ENCODE peak calls at places on chromosomes 16 and 17, in ten cellular contexts. One of them, this sample, is unnamed.

GRCh38 chr17:21756856-21757619 is 64.7 kb downstream of the KCNJ18 start:
- DNase-seq in IMR-90: no peak
- DNase-seq in BE2C: no peak
- DNase-seq in HFF-Myc: no peak
- DNase-seq in fibroblast of mammary gland: no peak
- DNase-seq in GM12865: no peak
- DNase-seq in prostate gland: no peak
- DNase-seq in PC-9: no peak
- DNase-seq in dorsolateral prefrontal cortex: no peak
- DNase-seq in upper lobe of right lung: no peak
- DNase-seq in this sample: no peak

GRCh38 chr17:1153795-1154546 is 25.8 kb downstream of the ABR start:
- DNase-seq in dorsolateral prefrontal cortex: peak
- DNase-seq in upper lobe of right lung: peak
- DNase-seq in fibroblast of mammary gland: peak
- DNase-seq in BE2C: peak
- DNase-seq in PC-9: peak
- DNase-seq in IMR-90: peak
- DNase-seq in HFF-Myc: no peak
- DNase-seq in prostate gland: no peak
- DNase-seq in GM12865: no peak
- DNase-seq in this sample: peak

GRCh38 chr17:45783593-45784292 is 377 bp upstream of the CRHR1 start:
- DNase-seq in IMR-90: no peak
- DNase-seq in BE2C: peak
- DNase-seq in upper lobe of right lung: no peak
- DNase-seq in fibroblast of mammary gland: no peak
- DNase-seq in prostate gland: peak
- DNase-seq in HFF-Myc: no peak
- DNase-seq in PC-9: no peak
- DNase-seq in dorsolateral prefrontal cortex: peak
- DNase-seq in GM12865: no peak
- DNase-seq in this sample: peak

GRCh38 chr17:8021565-8022357 is 17.1 kb upstream of the ALOX15B start:
- DNase-seq in PC-9: no peak
- DNase-seq in HFF-Myc: no peak
- DNase-seq in upper lobe of right lung: peak
- DNase-seq in BE2C: no peak
- DNase-seq in IMR-90: no peak
- DNase-seq in GM12865: no peak
- DNase-seq in prostate gland: no peak
- DNase-seq in dorsolateral prefrontal cortex: no peak
- DNase-seq in fibroblast of mammary gland: no peak
- DNase-seq in this sample: no peak

GRCh38 chr16:24309222-24309905 is 53.2 kb downstream of the CACNG3 start:
- DNase-seq in GM12865: no peak
- DNase-seq in prostate gland: no peak
- DNase-seq in IMR-90: peak
- DNase-seq in upper lobe of right lung: no peak
- DNase-seq in HFF-Myc: no peak
- DNase-seq in fibroblast of mammary gland: peak
- DNase-seq in dorsolateral prefrontal cortex: no peak
- DNase-seq in BE2C: peak
- DNase-seq in PC-9: peak
- DNase-seq in this sample: no peak

GRCh38 chr16:1474796-1475551 is at the start of gene CLCN7:
- DNase-seq in upper lobe of right lung: peak
- DNase-seq in prostate gland: peak
- DNase-seq in BE2C: peak
- DNase-seq in dorsolateral prefrontal cortex: peak
- DNase-seq in fibroblast of mammary gland: peak
- DNase-seq in GM12865: peak
- DNase-seq in PC-9: peak
- DNase-seq in HFF-Myc: no peak
- DNase-seq in IMR-90: peak
- DNase-seq in this sample: peak

GRCh38 chr17:69175262-69175811 is 33.6 kb upstream of the ABCA6 start:
- DNase-seq in upper lobe of right lung: no peak
- DNase-seq in fibroblast of mammary gland: no peak
- DNase-seq in IMR-90: no peak
- DNase-seq in GM12865: no peak
- DNase-seq in prostate gland: no peak
- DNase-seq in PC-9: no peak
- DNase-seq in HFF-Myc: no peak
- DNase-seq in dorsolateral prefrontal cortex: no peak
- DNase-seq in BE2C: no peak
- DNase-seq in this sample: no peak

GRCh38 chr17:56230660-56231059 is 77.4 kb downstream of the ANKFN1 start:
- DNase-seq in IMR-90: no peak
- DNase-seq in GM12865: no peak
- DNase-seq in upper lobe of right lung: no peak
- DNase-seq in HFF-Myc: no peak
- DNase-seq in prostate gland: no peak
- DNase-seq in fibroblast of mammary gland: peak
- DNase-seq in BE2C: no peak
- DNase-seq in PC-9: no peak
- DNase-seq in dorsolateral prefrontal cortex: no peak
- DNase-seq in this sample: no peak

GRCh38 chr17:6100891-6101290 is 30.7 kb downstream of the WSCD1 start:
- DNase-seq in GM12865: no peak
- DNase-seq in BE2C: no peak
- DNase-seq in fibroblast of mammary gland: no peak
- DNase-seq in upper lobe of right lung: no peak
- DNase-seq in IMR-90: no peak
- DNase-seq in HFF-Myc: no peak
- DNase-seq in prostate gland: no peak
- DNase-seq in dorsolateral prefrontal cortex: no peak
- DNase-seq in PC-9: no peak
- DNase-seq in this sample: no peak

GRCh38 chr17:45296003-45296832 is 20.6 kb downstream of the MAP3K14 start:
- DNase-seq in fibroblast of mammary gland: peak
- DNase-seq in prostate gland: no peak
- DNase-seq in PC-9: peak
- DNase-seq in GM12865: peak
- DNase-seq in dorsolateral prefrontal cortex: no peak
- DNase-seq in BE2C: no peak
- DNase-seq in HFF-Myc: no peak
- DNase-seq in upper lobe of right lung: no peak
- DNase-seq in IMR-90: peak
- DNase-seq in this sample: no peak

GRCh38 chr17:57948555-57949420 is 6.4 kb downstream of the CUEDC1 start:
- DNase-seq in BE2C: no peak
- DNase-seq in prostate gland: no peak
- DNase-seq in HFF-Myc: peak
- DNase-seq in fibroblast of mammary gland: peak
- DNase-seq in IMR-90: peak
- DNase-seq in PC-9: peak
- DNase-seq in upper lobe of right lung: no peak
- DNase-seq in dorsolateral prefrontal cortex: no peak
- DNase-seq in GM12865: peak
- DNase-seq in this sample: no peak

GRCh38 chr17:77110006-77110374 is 30.8 kb upstream of the SEC14L1 start:
- DNase-seq in fibroblast of mammary gland: no peak
- DNase-seq in BE2C: no peak
- DNase-seq in HFF-Myc: no peak
- DNase-seq in PC-9: peak
- DNase-seq in GM12865: peak
- DNase-seq in prostate gland: peak
- DNase-seq in dorsolateral prefrontal cortex: no peak
- DNase-seq in IMR-90: peak
- DNase-seq in upper lobe of right lung: no peak
- DNase-seq in this sample: no peak

GRCh38 chr17:47850692-47851573 is at the start of gene SP6:
- DNase-seq in upper lobe of right lung: peak
- DNase-seq in fibroblast of mammary gland: peak
- DNase-seq in PC-9: peak
- DNase-seq in IMR-90: peak
- DNase-seq in GM12865: no peak
- DNase-seq in HFF-Myc: no peak
- DNase-seq in dorsolateral prefrontal cortex: peak
- DNase-seq in BE2C: peak
- DNase-seq in prostate gland: peak
- DNase-seq in this sample: peak
- H3K4me3 ChIP-seq in upper lobe of right lung: peak
- H3K4me3 ChIP-seq in fibroblast of mammary gland: no peak
- H3K4me3 ChIP-seq in PC-9: peak
- H3K4me3 ChIP-seq in IMR-90: no peak
- H3K4me3 ChIP-seq in GM12865: no peak
- H3K4me3 ChIP-seq in HFF-Myc: no peak
- H3K4me3 ChIP-seq in dorsolateral prefrontal cortex: peak
- H3K4me3 ChIP-seq in BE2C: no peak
- H3K4me3 ChIP-seq in prostate gland: peak
- H3K4me3 ChIP-seq in this sample: peak

DNA sequence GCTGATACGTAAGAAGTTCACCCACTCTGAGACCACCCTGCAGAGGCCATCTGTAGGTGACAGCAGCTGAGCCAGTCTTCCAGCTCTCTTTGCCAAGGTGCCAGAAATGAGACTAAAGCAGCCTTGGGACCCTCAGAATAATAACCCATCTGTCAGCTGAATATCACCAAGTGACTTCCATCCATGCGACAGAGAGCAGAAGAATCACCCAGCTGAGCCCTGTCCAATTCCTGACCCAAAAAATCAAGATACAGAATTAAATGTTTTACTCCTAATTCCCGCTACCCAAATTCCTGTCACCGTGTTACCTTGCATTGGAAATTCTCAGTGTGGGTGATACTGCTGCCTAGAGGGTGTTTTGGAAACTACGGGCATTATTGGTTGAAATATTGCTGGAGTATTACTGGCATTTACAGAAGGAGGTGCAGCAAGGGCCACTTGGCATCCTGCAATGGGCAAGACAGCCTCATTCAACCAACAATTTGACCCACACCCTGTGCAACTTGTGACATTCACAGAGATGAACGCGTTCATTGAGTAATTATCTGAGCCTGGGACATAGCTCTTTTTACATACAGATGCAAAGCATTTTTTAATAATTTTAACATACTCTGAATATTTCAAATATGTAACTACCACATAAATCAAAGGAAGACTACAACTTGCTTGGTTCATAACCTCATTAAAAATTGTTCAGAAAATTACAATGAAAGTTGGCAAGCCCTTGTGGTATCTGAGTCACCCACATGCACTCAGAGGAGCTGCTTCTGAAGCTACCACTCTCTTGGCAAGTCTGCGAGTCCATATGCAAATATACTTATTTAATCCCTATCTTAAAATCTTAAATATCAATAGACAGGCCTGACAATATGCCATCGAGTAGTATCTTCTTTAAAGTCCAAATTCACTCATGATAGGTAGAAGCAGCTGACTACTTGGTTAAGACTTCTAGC is 126.6 kb downstream of the C16orf95 start:
- DNase-seq in GM12865: no peak
- DNase-seq in upper lobe of right lung: no peak
- DNase-seq in BE2C: no peak
- DNase-seq in PC-9: no peak
- DNase-seq in prostate gland: no peak
- DNase-seq in dorsolateral prefrontal cortex: no peak
- DNase-seq in HFF-Myc: no peak
- DNase-seq in fibroblast of mammary gland: peak
- DNase-seq in IMR-90: no peak
- DNase-seq in this sample: no peak
- TF ChIP-seq CTCF in GM12865: no peak
- TF ChIP-seq CTCF in upper lobe of right lung: no peak
- TF ChIP-seq CTCF in BE2C: peak
- TF ChIP-seq CTCF in PC-9: peak
- TF ChIP-seq CTCF in prostate gland: no peak
- TF ChIP-seq CTCF in dorsolateral prefrontal cortex: no peak
- TF ChIP-seq CTCF in HFF-Myc: no peak
- TF ChIP-seq CTCF in fibroblast of mammary gland: peak
- TF ChIP-seq CTCF in IMR-90: no peak
- TF ChIP-seq CTCF in this sample: no peak

GRCh38 chr16:27269300-27270150 is 953 bp upstream of the NSMCE1 start:
- DNase-seq in GM12865: no peak
- DNase-seq in PC-9: no peak
- DNase-seq in fibroblast of mammary gland: no peak
- DNase-seq in upper lobe of right lung: no peak
- DNase-seq in BE2C: no peak
- DNase-seq in prostate gland: no peak
- DNase-seq in IMR-90: no peak
- DNase-seq in dorsolateral prefrontal cortex: no peak
- DNase-seq in HFF-Myc: no peak
- DNase-seq in this sample: no peak
- H3K4me3 ChIP-seq in GM12865: peak
- H3K4me3 ChIP-seq in PC-9: peak
- H3K4me3 ChIP-seq in fibroblast of mammary gland: peak
- H3K4me3 ChIP-seq in upper lobe of right lung: peak
- H3K4me3 ChIP-seq in BE2C: peak
- H3K4me3 ChIP-seq in prostate gland: peak
- H3K4me3 ChIP-seq in IMR-90: no peak
- H3K4me3 ChIP-seq in dorsolateral prefrontal cortex: peak
- H3K4me3 ChIP-seq in HFF-Myc: peak
- H3K4me3 ChIP-seq in this sample: peak

GRCh38 chr16:77434365-77435239 is at the start of gene ADAMTS18:
- DNase-seq in HFF-Myc: no peak
- DNase-seq in dorsolateral prefrontal cortex: peak
- DNase-seq in BE2C: no peak
- DNase-seq in upper lobe of right lung: no peak
- DNase-seq in prostate gland: no peak
- DNase-seq in PC-9: no peak
- DNase-seq in IMR-90: no peak
- DNase-seq in fibroblast of mammary gland: no peak
- DNase-seq in GM12865: no peak
- DNase-seq in this sample: no peak

GRCh38 chr16:77435240-77435819 is 496 bp upstream of the ADAMTS18 start:
- DNase-seq in upper lobe of right lung: no peak
- DNase-seq in HFF-Myc: no peak
- DNase-seq in fibroblast of mammary gland: no peak
- DNase-seq in GM12865: no peak
- DNase-seq in IMR-90: no peak
- DNase-seq in PC-9: no peak
- DNase-seq in prostate gland: peak
- DNase-seq in BE2C: no peak
- DNase-seq in dorsolateral prefrontal cortex: peak
- DNase-seq in this sample: no peak

GRCh38 chr16:77434022-77434364 is 841 bp downstream of the ADAMTS18 start:
- DNase-seq in prostate gland: no peak
- DNase-seq in fibroblast of mammary gland: no peak
- DNase-seq in upper lobe of right lung: no peak
- DNase-seq in IMR-90: no peak
- DNase-seq in GM12865: no peak
- DNase-seq in HFF-Myc: no peak
- DNase-seq in dorsolateral prefrontal cortex: no peak
- DNase-seq in PC-9: no peak
- DNase-seq in BE2C: no peak
- DNase-seq in this sample: no peak

GRCh38 chr16:77439106-77439505 is 4.3 kb upstream of the ADAMTS18 start:
- DNase-seq in dorsolateral prefrontal cortex: no peak
- DNase-seq in GM12865: no peak
- DNase-seq in PC-9: no peak
- DNase-seq in prostate gland: no peak
- DNase-seq in fibroblast of mammary gland: no peak
- DNase-seq in upper lobe of right lung: no peak
- DNase-seq in BE2C: no peak
- DNase-seq in HFF-Myc: no peak
- DNase-seq in IMR-90: no peak
- DNase-seq in this sample: no peak

DNA sequence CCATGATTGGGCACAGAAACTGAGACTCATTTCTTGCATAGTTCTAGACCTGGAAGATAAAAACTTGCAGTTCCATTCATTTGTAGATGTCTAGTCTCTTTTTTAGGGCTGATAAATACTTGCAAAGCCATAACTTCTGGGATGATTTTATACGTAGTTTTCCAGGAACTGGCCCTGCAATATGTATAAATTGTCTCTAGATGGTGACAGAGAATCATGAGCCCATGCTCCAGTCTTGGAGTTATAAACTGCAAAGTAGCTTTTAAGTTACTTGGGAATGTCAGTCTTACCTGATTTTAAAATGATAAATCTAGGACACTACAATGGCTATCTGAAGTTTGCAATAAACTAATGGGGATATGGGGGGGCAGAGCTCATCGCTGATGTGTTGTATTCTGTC is 3.0 kb upstream of the ADAMTS18 start:
- DNase-seq in IMR-90: no peak
- DNase-seq in fibroblast of mammary gland: peak
- DNase-seq in prostate gland: no peak
- DNase-seq in dorsolateral prefrontal cortex: no peak
- DNase-seq in PC-9: no peak
- DNase-seq in BE2C: no peak
- DNase-seq in GM12865: no peak
- DNase-seq in HFF-Myc: no peak
- DNase-seq in upper lobe of right lung: no peak
- DNase-seq in this sample: no peak
- TF ChIP-seq CTCF in IMR-90: no peak
- TF ChIP-seq CTCF in fibroblast of mammary gland: peak
- TF ChIP-seq CTCF in prostate gland: no peak
- TF ChIP-seq CTCF in dorsolateral prefrontal cortex: no peak
- TF ChIP-seq CTCF in PC-9: no peak
- TF ChIP-seq CTCF in BE2C: no peak
- TF ChIP-seq CTCF in GM12865: no peak
- TF ChIP-seq CTCF in HFF-Myc: no peak
- TF ChIP-seq CTCF in upper lobe of right lung: no peak
- TF ChIP-seq CTCF in this sample: no peak

This sample was measured in Caco-2.